ENCODE peak calls at places on chromosome 21, in six cellular contexts. F, S, U, G, W and M are unnamed samples.

GRCh38 chr21:21046063-21046462 is 47.9 kb downstream of the NCAM2 start:
- DNase-seq in F (no peak), S (no peak), U (no peak), G (no peak), W (no peak), M (no peak)

GRCh38 chr21:42443181-42443785 is 39.6 kb downstream of the UBASH3A start:
- DNase-seq in F (peak; percentile 21), S (no peak), U (no peak), G (no peak), W (no peak), M (no peak)

GRCh38 chr21:46156678-46157077 is 1.3 kb upstream of the FTCD start:
- DNase-seq in F (peak; percentile 59), S (no peak), U (no peak), G (no peak), W (no peak), M (no peak)

GRCh38 chr21:18840239-18840638 is 436.7 kb upstream of the TMPRSS15 start:
- DNase-seq in F (no peak), S (no peak), U (no peak), G (no peak), W (no peak), M (no peak)

GRCh38 chr21:35974801-35975200 is 85.5 kb downstream of the SETD4 start:
- DNase-seq in F (no peak), S (no peak), U (peak; percentile 59), G (no peak), W (peak; percentile 39), M (no peak)

GRCh38 chr21:37088196-37088595 is 15.1 kb downstream of the TTC3 start:
- DNase-seq in F (no peak), S (no peak), U (peak; percentile 41), G (no peak), W (no peak), M (no peak)

GRCh38 chr21:25368531-25368930 is 238.8 kb downstream of the MRPL39 start:
- DNase-seq in F (no peak), S (no peak), U (no peak), G (no peak), W (no peak), M (no peak)

GRCh38 chr21:27426196-27426595 is 459.3 kb upstream of the ADAMTS5 start:
- DNase-seq in F (no peak), S (no peak), U (no peak), G (no peak), W (no peak), M (no peak)

GRCh38 chr21:21712761-21713558 is 714.8 kb downstream of the NCAM2 start:
- DNase-seq in F (no peak), S (no peak), U (peak; percentile 73), G (no peak), W (no peak), M (no peak)

GRCh38 chr21:25862596-25862995 is 127.8 kb downstream of the GABPA start:
- DNase-seq in F (no peak), S (no peak), U (peak; percentile 47), G (no peak), W (peak; percentile 3), M (no peak)

GRCh38 chr21:29701676-29702075 is 238.1 kb downstream of the GRIK1 start:
- DNase-seq in F (no peak), S (no peak), U (no peak), G (no peak), W (no peak), M (no peak)

GRCh38 chr21:29696947-29697346 is 242.8 kb downstream of the GRIK1 start:
- DNase-seq in F (no peak), S (no peak), U (no peak), G (no peak), W (no peak), M (no peak)

GRCh38 chr21:29691616-29692491 is 247.9 kb downstream of the GRIK1 start:
- DNase-seq in F (no peak), S (no peak), U (no peak), G (no peak), W (no peak), M (no peak)

DNA sequence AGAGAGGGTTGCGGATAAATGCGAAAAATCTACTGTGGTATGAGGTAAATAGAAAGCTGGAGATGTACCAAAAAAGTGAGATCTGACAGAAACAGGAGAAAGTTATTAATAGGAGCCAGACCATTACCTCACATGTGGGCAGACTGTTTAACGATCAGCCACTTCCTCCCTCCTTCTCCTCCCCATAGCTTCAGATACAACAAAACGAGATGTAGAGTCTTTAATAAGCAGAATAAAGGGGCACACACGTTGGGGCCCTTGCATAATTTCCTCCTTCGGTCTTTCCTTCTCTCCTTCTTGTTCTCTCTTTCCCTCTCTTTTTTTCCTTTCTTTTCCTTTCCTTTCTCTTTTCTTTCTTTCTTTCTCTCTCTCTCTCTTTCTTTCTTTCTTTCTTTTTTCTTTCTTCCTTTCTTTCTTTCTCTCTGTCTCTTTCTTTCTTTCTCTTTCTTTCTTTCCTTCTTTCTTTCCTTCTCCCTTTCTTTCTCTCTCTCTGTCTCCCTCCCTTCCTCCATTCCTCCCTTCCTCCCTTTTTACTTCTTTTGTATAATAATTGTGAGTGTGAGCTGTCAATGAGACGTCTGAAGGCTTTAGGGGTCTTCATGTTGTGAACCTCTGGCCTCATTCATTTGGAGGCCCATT is 242.1 kb downstream of the GRIK1 start:
- DNase-seq in F (no peak), S (no peak), U (peak; percentile 6), G (no peak), W (no peak), M (no peak)
- TF ChIP-seq CTCF in F (no peak), S (no peak), U (no peak), G (no peak), W (no peak), M (no peak)

DNA sequence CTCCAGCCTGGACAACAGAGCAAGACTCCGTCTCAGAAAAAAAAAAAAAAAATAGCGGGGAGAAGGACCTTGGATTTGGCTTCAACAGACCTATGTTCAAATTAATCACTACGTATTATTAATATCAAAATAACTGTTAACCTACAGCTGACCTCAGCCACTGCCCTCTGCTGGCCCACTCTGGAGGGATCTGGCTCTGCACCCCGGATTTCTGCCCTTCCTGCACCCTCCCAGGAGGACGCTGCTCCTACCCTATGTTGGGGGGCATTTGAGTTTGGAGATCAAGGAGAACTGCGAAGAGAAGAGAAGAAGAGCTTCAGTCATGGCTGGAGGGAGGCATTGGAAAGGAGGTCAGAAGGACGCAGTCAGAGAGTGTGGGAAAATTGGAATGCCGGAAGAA is 96.7 kb downstream of the PSMG1 start:
- DNase-seq in F (no peak), S (no peak), U (no peak), G (no peak), W (no peak), M (no peak)
- TF ChIP-seq CTCF in F (no peak), S (no peak), U (peak; percentile 5), G (peak; percentile 31), W (no peak), M (no peak)

DNA sequence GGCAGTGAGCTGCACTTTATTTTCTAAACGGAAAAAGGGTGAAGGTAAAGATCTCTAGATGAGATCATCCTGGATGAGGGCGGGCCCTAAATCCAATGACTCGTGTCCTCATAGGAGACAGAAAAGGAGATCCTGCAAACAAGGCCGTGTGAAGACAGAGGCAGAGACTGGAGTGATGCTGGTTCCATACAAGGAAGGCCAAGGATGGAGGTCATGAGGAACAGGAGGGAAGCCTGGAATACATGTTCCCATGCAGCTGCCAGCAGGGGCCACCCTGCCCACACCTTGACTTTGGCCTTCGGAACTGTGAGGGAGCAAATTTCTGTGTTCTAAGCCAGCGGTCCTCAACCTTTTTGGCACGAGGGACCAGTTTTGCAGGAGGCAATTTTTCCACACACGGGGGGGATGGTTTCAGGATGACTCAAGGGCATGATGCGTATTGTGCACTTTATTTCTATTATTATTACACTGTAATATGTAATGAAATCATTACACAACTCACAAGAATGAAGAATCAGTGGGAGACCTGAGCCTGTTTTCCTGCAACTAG is 94.3 kb downstream of the PSMG1 start:
- DNase-seq in F (peak; percentile 82), S (no peak), U (peak; percentile 82), G (no peak), W (no peak), M (no peak)
- TF ChIP-seq CTCF in F (no peak), S (peak; percentile 33), U (no peak), G (no peak), W (no peak), M (no peak)

GRCh38 chr21:43949499-43950208 is 62.5 kb upstream of the TRAPPC10 start:
- DNase-seq in F (no peak), S (no peak), U (no peak), G (no peak), W (no peak), M (no peak)
- TF ChIP-seq CTCF in F (no peak), S (no peak), U (no peak), G (no peak), W (no peak), M (no peak)

DNA sequence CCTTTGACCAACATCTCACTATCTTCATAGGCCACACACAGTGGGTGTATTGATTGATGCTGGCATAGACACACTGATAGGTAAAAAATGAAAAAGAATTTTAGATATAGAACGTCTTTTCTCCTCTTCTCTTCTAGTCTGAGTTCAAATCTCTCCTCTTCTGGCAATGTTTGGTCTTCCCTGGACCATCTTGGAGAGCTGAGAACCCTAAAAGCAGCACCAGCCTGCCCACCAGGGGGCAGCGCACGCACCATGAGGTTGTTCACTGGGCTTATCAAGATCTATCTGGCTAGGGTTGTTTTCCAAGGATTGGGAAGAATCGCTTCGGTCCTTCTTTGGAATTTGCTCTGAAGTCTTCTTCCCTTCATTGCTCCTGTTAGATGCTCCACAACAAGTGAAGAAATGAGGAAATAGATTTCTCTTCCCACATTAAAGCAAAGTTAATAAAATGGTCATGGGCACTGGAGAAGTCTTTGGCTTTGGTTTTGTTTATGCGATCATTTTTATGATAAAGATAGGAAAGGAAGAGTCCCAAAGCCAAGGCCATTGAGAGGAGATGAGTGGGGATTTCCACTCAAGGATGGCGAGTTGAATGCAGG is 104.0 kb upstream of the OLIG2 start:
- DNase-seq in F (no peak), S (no peak), U (peak; percentile 33), G (peak; percentile 26), W (peak; percentile 24), M (no peak)
- TF ChIP-seq CTCF in F (no peak), S (no peak), U (peak; percentile 65), G (peak; percentile 51), W (peak; percentile 20), M (peak; percentile 31)

GRCh38 chr21:15520811-15521643 is 208.8 kb upstream of the USP25 start:
- DNase-seq in F (no peak), S (no peak), U (peak; percentile 6), G (no peak), W (no peak), M (no peak)
- TF ChIP-seq CTCF in F (no peak), S (no peak), U (peak; percentile 39), G (peak; percentile 42), W (no peak), M (peak; percentile 50)